ENCODE peak calls at places on chromosome 10, in seven cellular contexts. N is activated CD8-positive, alpha-beta memory T cell treated with anti-CD3 and anti-CD28 coated beads for 4 hours; G is RWPE1; W is HT-29; Z is IMR-90; E is heart left ventricle; R is lung. K is an unnamed sample.
A peak's percentile ranks its signal among the peaks of the same experiment; 100 is the strongest.

GRCh38 chr10:90621577-90621976 is 236.3 kb downstream of the HTR7 start:
- DNase-seq in W (peak; percentile 31), Z (peak; percentile 2), E (no peak), R (no peak), N (no peak), G (peak; percentile 16), K (no peak)

GRCh38 chr10:85545874-85546273 is 820.7 kb downstream of the GRID1 start:
- DNase-seq in Z (no peak), N (no peak), W (no peak), R (no peak), G (no peak), E (no peak), K (no peak)

GRCh38 chr10:44902838-44903545 is 8.1 kb upstream of the TMEM72 start:
- DNase-seq in W (no peak), E (no peak), Z (no peak), R (no peak), G (no peak), N (no peak), K (no peak)

GRCh38 chr10:16787361-16787791 is 29.8 kb downstream of the RSU1 start:
- DNase-seq in R (no peak), N (peak; percentile 30), E (no peak), G (no peak), Z (no peak), W (no peak), K (no peak)

GRCh38 chr10:63241898-63242297 is 108.8 kb downstream of the NRBF2 start:
- DNase-seq in G (no peak), Z (no peak), N (no peak), R (no peak), W (no peak), E (no peak), K (no peak)

GRCh38 chr10:12945709-12946359 is 55.7 kb downstream of the CCDC3 start:
- DNase-seq in Z (no peak), W (no peak), E (no peak), G (no peak), N (no peak), R (no peak), K (no peak)

GRCh38 chr10:42942279-42942932 is 134.5 kb upstream of the RET start:
- DNase-seq in N (no peak), R (peak; percentile 25), E (no peak), W (no peak), Z (no peak), G (no peak), K (no peak)

GRCh38 chr10:103019426-103019825 is 101.3 kb downstream of the CNNM2 start:
- DNase-seq in W (no peak), E (no peak), G (no peak), N (no peak), R (no peak), Z (no peak), K (no peak)

GRCh38 chr10:73168486-73168844 is 546 bp downstream of the FAM149B1 start:
- DNase-seq in W (no peak), Z (no peak), N (no peak), E (no peak), G (no peak), R (no peak), K (no peak)

K was measured in left ventricle myocardium inferior.